ENCODE peak calls at places on chromosomes 16 and 17, in six cellular contexts. O, Q, Z, H, M and R are unnamed samples.

GRCh38 chr17:78132086-78132676 is 1.6 kb downstream of the TMC8 start:
- DNase-seq in Q (peak; percentile 67), O (no peak), H (peak; percentile 37), Z (no peak), M (no peak), R (no peak)

GRCh38 chr17:52048503-52048902 is 110.0 kb downstream of the CA10 start:
- DNase-seq in Q (no peak), Z (no peak), H (no peak), M (no peak), O (no peak), R (no peak)

GRCh38 chr17:79125503-79125902 is 50.9 kb downstream of the ENGASE start:
- DNase-seq in O (no peak), Z (no peak), M (no peak), Q (no peak), H (no peak), R (no peak)

GRCh38 chr16:75099738-75100615 is 16.6 kb downstream of the LDHD start:
- DNase-seq in Q (peak; percentile 35), O (no peak), H (no peak), M (no peak), Z (no peak), R (no peak)

GRCh38 chr17:6471531-6472465 is 27.5 kb downstream of the PIMREG start:
- DNase-seq in M (no peak), Z (peak; percentile 80), Q (no peak), O (peak; percentile 77), H (peak; percentile 69), R (peak; percentile 64)

GRCh38 chr17:8753976-8754440 is 4.3 kb downstream of the SPDYE4 start:
- DNase-seq in Z (peak; percentile 25), M (no peak), H (no peak), O (no peak), Q (no peak), R (no peak)

GRCh38 chr17:34201225-34201624 is 53.9 kb upstream of the CCL2 start:
- DNase-seq in H (no peak), Z (no peak), Q (no peak), M (no peak), O (no peak), R (no peak)

GRCh38 chr17:40327244-40327666 is 18.3 kb downstream of the RARA start:
- DNase-seq in H (no peak), Q (no peak), O (no peak), M (no peak), Z (no peak), R (no peak)

GRCh38 chr16:4805231-4805630 is 2.8 kb upstream of the ROGDI start:
- DNase-seq in Z (no peak), M (no peak), Q (no peak), O (no peak), H (no peak), R (no peak)

GRCh38 chr16:10619271-10619849 is 39.0 kb upstream of the EMP2 start:
- DNase-seq in Q (no peak), O (no peak), H (peak; percentile 81), M (peak; percentile 71), Z (peak; percentile 59), R (no peak)

GRCh38 chr16:12958366-12958765 is 57.0 kb downstream of the SHISA9 start:
- DNase-seq in Z (no peak), H (no peak), O (no peak), Q (no peak), M (no peak), R (no peak)

GRCh38 chr16:14248791-14249190 is 177.7 kb downstream of the MRTFB start:
- DNase-seq in O (no peak), H (no peak), Z (no peak), M (no peak), Q (no peak), R (no peak)

GRCh38 chr16:10681310-10682308 is 13.1 kb downstream of the TEKT5 start:
- DNase-seq in Q (no peak), M (no peak), Z (no peak), O (no peak), H (no peak), R (no peak)

GRCh38 chr16:81740163-81740562 is 38.9 kb upstream of the PLCG2 start:
- DNase-seq in O (no peak), Z (no peak), H (no peak), Q (no peak), M (no peak), R (no peak)

GRCh38 chr16:52976539-52977167 is 76.0 kb downstream of the CHD9NB start:
- DNase-seq in Q (no peak), O (no peak), Z (peak; percentile 34), M (no peak), H (no peak), R (no peak)

GRCh38 chr16:48384305-48384981 is 770 bp downstream of the SIAH1 start:
- DNase-seq in H (peak; percentile 73), Q (peak; percentile 8), O (peak; percentile 57), M (no peak), Z (peak; percentile 60), R (no peak)

GRCh38 chr16:25006504-25007055 is 8.6 kb downstream of the ARHGAP17 start:
- DNase-seq in O (no peak), Q (no peak), Z (no peak), H (no peak), M (no peak), R (peak; percentile 52)

GRCh38 chr17:39099686-39100293 is 51.6 kb downstream of the PLXDC1 start:
- DNase-seq in O (no peak), Q (no peak), H (no peak), M (no peak), Z (no peak), R (no peak)

GRCh38 chr16:19126300-19126699 is 12.5 kb downstream of the ITPRIPL2 start:
- DNase-seq in O (no peak), Q (no peak), Z (no peak), H (no peak), M (no peak), R (no peak)

GRCh38 chr16:31072540-31073072 is 1.4 kb downstream of the ZNF668 start:
- DNase-seq in Q (peak; percentile 16), H (no peak), Z (peak; percentile 33), M (no peak), O (peak; percentile 46), R (no peak)

GRCh38 chr17:74712756-74713155 is at the start of gene CD300LF:
- DNase-seq in Q (no peak), H (no peak), Z (no peak), O (no peak), M (no peak), R (no peak)

GRCh38 chr16:24717411-24717810 is 12.0 kb upstream of the TNRC6A start:
- DNase-seq in Q (no peak), M (no peak), H (no peak), O (peak; percentile 91), Z (no peak), R (no peak)

GRCh38 chr16:11700264-11701029 is 32.2 kb downstream of the SNN start:
- DNase-seq in Z (no peak), H (no peak), O (no peak), M (no peak), Q (no peak), R (no peak)

GRCh38 chr16:47983999-47984580 is 171.7 kb downstream of the ABCC12 start:
- DNase-seq in H (no peak), Z (no peak), Q (no peak), M (no peak), O (no peak), R (no peak)

GRCh38 chr16:87895641-87896141 is 26.4 kb upstream of the SLC7A5 start:
- DNase-seq in H (no peak), Z (no peak), O (no peak), M (no peak), Q (peak; percentile 61), R (no peak)